ENCODE peak calls at places on chromosomes 4 and X, in nine cellular contexts. G is SK-N-SH, L is spleen, S is GM23338, N is Panc1, A is K562, T is endothelial cell of umbilical vein, B is HCT116, H is prostate gland. U is an unnamed sample.

GRCh38 chrX:39298821-39299220 is 497.6 kb downstream of the MID1IP1 start:
- DNase-seq in G (no peak), L (no peak), S (no peak), N (no peak), A (no peak), T (no peak), B (no peak), H (no peak), U (no peak)

GRCh38 chr4:55176497-55176896 is 51.1 kb upstream of the KDR start:
- DNase-seq in G (no peak), L (no peak), S (no peak), N (no peak), A (no peak), T (no peak), B (no peak), H (no peak), U (no peak)

GRCh38 chr4:41154001-41154813 is 60.1 kb downstream of the APBB2 start:
- DNase-seq in G (no peak), L (no peak), S (no peak), N (no peak), A (no peak), T (peak; percentile 59), B (no peak), H (no peak), U (no peak)

GRCh38 chrX:64205441-64205734 is at the start of gene AMER1:
- DNase-seq in G (no peak), L (no peak), S (no peak), N (no peak), A (no peak), T (no peak), B (no peak), H (no peak), U (no peak)

GRCh38 chr4:67565284-67565683 is 6.8 kb downstream of the STAP1 start:
- DNase-seq in G (no peak), L (no peak), S (no peak), N (no peak), A (no peak), T (no peak), B (no peak), H (no peak), U (no peak)

GRCh38 chrX:38754102-38754790 is 47.0 kb upstream of the MID1IP1 start:
- DNase-seq in G (peak; percentile 47), L (no peak), S (peak; percentile 53), N (peak; percentile 35), A (peak; percentile 39), T (peak; percentile 62), B (peak; percentile 32), H (peak; percentile 3), U (peak; percentile 32)

GRCh38 chr4:123673971-123674370 is 277.4 kb downstream of the SPRY1 start:
- DNase-seq in G (no peak), L (no peak), S (no peak), N (no peak), A (no peak), T (no peak), B (no peak), H (no peak), U (no peak)

GRCh38 chr4:57074753-57075152 is 35.4 kb downstream of the IGFBP7 start:
- DNase-seq in G (peak; percentile 24), L (no peak), S (no peak), N (no peak), A (no peak), T (no peak), B (no peak), H (no peak), U (no peak)

GRCh38 chr4:113958766-113959540 is 20.5 kb downstream of the ARSJ start:
- DNase-seq in G (no peak), L (no peak), S (no peak), N (peak; percentile 97), A (no peak), T (peak; percentile 95), B (peak; percentile 90), H (peak; percentile 32), U (no peak)

GRCh38 chrX:101163166-101163565 is 56.4 kb upstream of the DRP2 start:
- DNase-seq in G (no peak), L (no peak), S (no peak), N (no peak), A (no peak), T (no peak), B (no peak), H (no peak), U (no peak)

GRCh38 chrX:47302396-47302795 is 68.0 kb upstream of the ZNF157 start:
- DNase-seq in G (no peak), L (no peak), S (peak; percentile 24), N (no peak), A (no peak), T (no peak), B (no peak), H (no peak), U (no peak)

GRCh38 chr4:185589067-185589844 is 53.9 kb upstream of the PDLIM3 start:
- DNase-seq in G (no peak), L (no peak), S (no peak), N (no peak), A (no peak), T (peak; percentile 78), B (peak; percentile 81), H (no peak), U (no peak)

GRCh38 chrX:17617794-17618193 is 119.5 kb upstream of the SCML1 start:
- DNase-seq in G (peak; percentile 21), L (no peak), S (no peak), N (no peak), A (no peak), T (no peak), B (no peak), H (no peak), U (no peak)

GRCh38 chr4:123386608-123387007 is 10.0 kb upstream of the SPRY1 start:
- DNase-seq in G (no peak), L (no peak), S (no peak), N (no peak), A (no peak), T (peak; percentile 95), B (no peak), H (peak; percentile 74), U (no peak)

DNA sequence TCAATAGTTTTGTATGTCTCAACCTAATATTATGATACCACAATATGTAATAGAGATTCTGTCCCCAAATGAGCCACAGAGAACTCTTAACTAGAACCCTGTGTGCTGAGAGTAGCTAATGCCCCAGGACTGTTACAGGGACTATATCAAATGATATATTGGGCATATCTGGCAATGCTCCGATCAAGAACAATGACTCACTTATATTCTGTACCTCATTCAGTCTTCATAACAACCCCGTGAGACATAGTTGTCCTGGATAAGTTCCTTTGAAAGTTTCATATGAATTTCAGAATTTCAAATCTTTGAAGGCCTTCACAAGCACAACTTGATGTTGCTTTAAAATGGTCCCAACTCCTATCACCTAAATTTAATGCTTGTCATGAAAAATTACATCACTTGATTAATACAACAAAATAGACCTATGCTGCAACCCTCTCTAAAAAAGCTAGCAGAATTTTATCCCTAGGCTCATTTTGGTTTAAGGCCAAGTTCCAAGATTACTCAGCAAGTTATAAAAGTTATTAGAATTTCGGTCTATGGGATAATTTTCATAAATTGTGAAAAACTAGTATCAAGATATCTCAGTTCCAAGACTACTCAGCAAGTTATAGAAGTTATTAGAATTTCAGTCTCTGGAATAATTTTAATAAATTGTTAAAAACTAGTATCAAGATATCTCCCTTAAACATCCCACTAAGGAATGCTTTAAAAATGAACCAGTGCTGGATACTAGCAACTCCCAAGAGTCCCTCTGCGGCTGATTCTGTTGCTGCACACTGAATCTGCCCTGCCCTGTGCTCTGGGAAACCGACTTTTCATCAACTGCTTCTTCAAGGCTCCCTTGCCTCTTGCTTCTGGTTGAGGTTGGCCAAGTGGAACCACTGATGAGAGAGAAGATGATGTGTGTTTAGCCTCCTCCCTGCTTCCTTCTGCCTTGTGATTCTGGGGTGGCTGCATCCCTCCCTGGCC is 6.0 kb upstream of the ANXA3 start:
- DNase-seq in G (no peak), L (no peak), S (no peak), N (no peak), A (no peak), T (peak; percentile 56), B (no peak), H (no peak), U (no peak)
- TF ChIP-seq POLR2AphosphoS5 in G (no peak), L (no peak), S (no peak), N (no peak), A (no peak), T (no peak), B (no peak), H (no peak), U (no peak)

GRCh38 chr4:187929024-187929423 is 66.5 kb upstream of the ZFP42 start:
- DNase-seq in G (peak; percentile 20), L (no peak), S (peak; percentile 80), N (no peak), A (no peak), T (no peak), B (peak; percentile 33), H (no peak), U (no peak)
- TF ChIP-seq CTCF in G (peak; percentile 22), L (no peak), S (peak; percentile 80), N (peak; percentile 26), A (peak; percentile 11), T (no peak), B (peak; percentile 63), H (no peak), U (no peak)

DNA sequence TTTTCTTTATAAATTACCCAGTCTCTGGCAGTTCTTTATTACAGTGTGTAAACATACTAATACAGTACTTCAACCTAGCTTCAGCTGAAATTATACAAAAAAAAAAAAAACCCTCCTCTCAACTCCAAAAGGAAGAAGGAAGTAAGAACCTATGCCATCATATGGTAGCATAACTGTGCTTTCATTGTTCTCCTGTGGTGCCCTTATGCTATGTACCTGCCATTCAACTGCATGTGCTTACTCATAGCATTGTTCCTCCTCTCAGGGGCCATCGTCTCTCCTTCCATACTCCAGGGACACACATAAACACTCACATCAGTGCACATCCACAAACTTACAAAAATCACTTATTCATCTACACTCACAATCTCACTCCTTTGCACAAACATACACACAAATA is 470.1 kb upstream of the HS3ST1 start:
- DNase-seq in G (no peak), L (no peak), S (no peak), N (no peak), A (no peak), T (no peak), B (no peak), H (no peak), U (no peak)
- H3K27ac ChIP-seq in G (no peak overlapping the region), L (no peak overlapping the region), S (no peak overlapping the region), N (no peak overlapping the region), A (no peak overlapping the region), T (no peak overlapping the region), B (no peak overlapping the region), H (no peak overlapping the region), U (no peak overlapping the region)

GRCh38 chr4:103100691-103101090 is 1.1 kb upstream of the BDH2 start:
- DNase-seq in G (no peak), L (no peak), S (no peak), N (no peak), A (no peak), T (no peak), B (no peak), H (no peak), U (no peak)

GRCh38 chr4:103097112-103097511 is 2.5 kb downstream of the BDH2 start:
- DNase-seq in G (no peak), L (no peak), S (no peak), N (no peak), A (no peak), T (no peak), B (no peak), H (no peak), U (no peak)

GRCh38 chr4:103098331-103098730 is 1.3 kb downstream of the BDH2 start:
- DNase-seq in G (no peak), L (no peak), S (no peak), N (no peak), A (no peak), T (no peak), B (no peak), H (no peak), U (no peak)

GRCh38 chr4:103098746-103099421 is 750 bp downstream of the BDH2 start:
- DNase-seq in G (no peak), L (no peak), S (peak; percentile 4), N (no peak), A (no peak), T (peak; percentile 10), B (no peak), H (no peak), U (no peak)

GRCh38 chr4:103099691-103100392 is at the start of gene BDH2:
- DNase-seq in G (peak; percentile 64), L (no peak), S (peak; percentile 98), N (no peak), A (peak; percentile 69), T (peak; percentile 93), B (peak; percentile 79), H (peak; percentile 76), U (peak; percentile 85)
- TF ChIP-seq POLR2AphosphoS5 in G (peak; percentile 80), L (no peak), S (peak; percentile 66), N (no peak), A (no peak), T (no peak), B (peak; percentile 25), H (peak; percentile 91), U (no peak)